ENCODE peak calls at places on chromosomes 1 and 21, in four cellular contexts. L is EH, G is kidney tubule cell, M is substantia nigra. C is an unnamed sample.

GRCh38 chr21:43290529-43291346 is 121.9 kb downstream of the CRYAA start:
- DNase-seq in L (no peak), G (no peak), M (no peak), C (no peak)

GRCh38 chr1:86741947-86742572 is 37.7 kb downstream of the SH3GLB1 start:
- DNase-seq in L (peak), G (peak), M (no peak), C (no peak)

GRCh38 chr1:167599839-167600581 is 30.0 kb upstream of the RCSD1 start:
- DNase-seq in L (peak), G (peak), M (no peak), C (no peak)

GRCh38 chr1:85584923-85585322 is 4.4 kb downstream of the CCN1 start:
- DNase-seq in L (no peak), G (no peak), M (no peak), C (no peak)

GRCh38 chr1:9867408-9868243 is 42.4 kb downstream of the CTNNBIP1 start:
- DNase-seq in L (peak), G (peak), M (peak), C (peak)

GRCh38 chr1:91165033-91165654 is 143.3 kb upstream of the ZNF644 start:
- DNase-seq in L (peak), G (peak), M (peak), C (no peak)

GRCh38 chr1:36306210-36306901 is at the start of gene SH3D21:
- DNase-seq in L (peak), G (peak), M (no peak), C (no peak)

GRCh38 chr1:165958306-165958705 is 130.9 kb downstream of the UCK2 start:
- DNase-seq in L (no peak), G (no peak), M (no peak), C (no peak)

GRCh38 chr1:37722181-37723071 is 30.1 kb downstream of the CDCA8 start:
- DNase-seq in L (no peak), G (no peak), M (peak), C (no peak)

C was measured in thoracic aorta.